ENCODE peak calls at places on chromosome 14, in ten cellular contexts. E is AG04449, U is progenitor cell of endocrine pancreas, X is HFF-Myc, I is IMR-90, A is foreskin fibroblast, G is retinal pigment epithelial cell, Y is tibial artery, O is esophagus squamous epithelium, V is tibial nerve. H is an unnamed sample.
A peak's percentile ranks its signal among the peaks of the same experiment; 100 is the strongest.

GRCh38 chr14:76928301-76928700 is 100.2 kb downstream of the IRF2BPL start:
- DNase-seq in V (no peak), A (no peak), Y (no peak), O (no peak), U (no peak), I (no peak), G (no peak), E (no peak), X (no peak), H (no peak)

GRCh38 chr14:68263563-68264350 is 444.2 kb downstream of the RAD51B start:
- DNase-seq in O (no peak), X (peak; percentile 32), E (no peak), A (peak; percentile 77), U (no peak), G (no peak), V (no peak), I (peak; percentile 53), Y (no peak), H (no peak)

GRCh38 chr14:99393059-99393655 is 87.5 kb downstream of the SETD3 start:
- DNase-seq in O (no peak), Y (no peak), X (no peak), G (no peak), E (no peak), U (no peak), A (peak; percentile 49), V (no peak), I (peak; percentile 31), H (no peak)

GRCh38 chr14:79708426-79708825 is 502.9 kb downstream of the DIO2 start:
- DNase-seq in U (no peak), I (no peak), A (no peak), Y (no peak), X (no peak), E (no peak), O (no peak), G (no peak), V (no peak), H (no peak)

GRCh38 chr14:104886690-104887622 is 21.9 kb downstream of the CEP170B start:
- DNase-seq in Y (no peak), G (no peak), O (no peak), A (no peak), U (no peak), I (no peak), X (no peak), V (no peak), E (no peak), H (no peak)

GRCh38 chr14:39232554-39233415 is 930 bp upstream of the MIA2 start:
- DNase-seq in Y (no peak), G (no peak), O (no peak), V (no peak), X (peak; percentile 33), U (no peak), I (peak; percentile 78), A (peak; percentile 84), E (peak; percentile 34), H (peak; percentile 40)

GRCh38 chr14:104680806-104681688 is 8.4 kb upstream of the INF2 start:
- DNase-seq in O (no peak), U (no peak), X (no peak), G (peak; percentile 86), Y (peak; percentile 89), E (no peak), A (peak; percentile 90), I (peak; percentile 85), V (no peak), H (peak; percentile 37)

GRCh38 chr14:20427231-20428009 is 8.5 kb downstream of the KLHL33 start:
- DNase-seq in O (no peak), A (peak; percentile 80), X (peak; percentile 58), I (peak; percentile 71), V (no peak), U (no peak), Y (no peak), E (no peak), G (no peak), H (no peak)

GRCh38 chr14:93717222-93717967 is 70.9 kb downstream of the PRIMA1 start:
- DNase-seq in I (no peak), O (no peak), A (no peak), E (no peak), G (no peak), U (no peak), V (no peak), Y (no peak), X (no peak), H (no peak)

GRCh38 chr14:36515105-36515593 is 4.9 kb downstream of the NKX2-1 start:
- DNase-seq in G (no peak), X (no peak), A (no peak), V (no peak), I (no peak), U (no peak), O (no peak), E (no peak), Y (no peak), H (no peak)

GRCh38 chr14:76778546-76779215 is 17.4 kb downstream of the VASH1 start:
- DNase-seq in A (no peak), Y (no peak), U (no peak), V (no peak), O (no peak), G (no peak), X (no peak), E (no peak), I (no peak), H (no peak)

GRCh38 chr14:87305345-87305744 is 687.6 kb downstream of the GALC start:
- DNase-seq in U (no peak), Y (no peak), X (no peak), I (no peak), E (no peak), O (no peak), A (no peak), V (no peak), G (no peak), H (no peak)

GRCh38 chr14:89214221-89214965 is 202.6 kb downstream of the FOXN3 start:
- DNase-seq in G (no peak), O (no peak), I (no peak), U (no peak), V (no peak), A (no peak), E (no peak), X (no peak), Y (peak; percentile 83), H (no peak)

GRCh38 chr14:102507026-102507860 is 2.3 kb downstream of the ANKRD9 start:
- DNase-seq in U (no peak), Y (no peak), E (no peak), X (no peak), O (no peak), V (no peak), I (no peak), G (no peak), A (no peak), H (no peak)

GRCh38 chr14:32367501-32367900 is 38.4 kb downstream of the AKAP6 start:
- DNase-seq in U (no peak), X (no peak), O (no peak), A (peak; percentile 25), V (no peak), I (no peak), G (no peak), E (no peak), Y (no peak), H (no peak)

GRCh38 chr14:104314251-104314941 is 176.0 kb downstream of the KIF26A start:
- DNase-seq in V (no peak), O (no peak), G (no peak), I (no peak), U (no peak), Y (no peak), E (no peak), X (no peak), A (no peak), H (no peak)

DNA sequence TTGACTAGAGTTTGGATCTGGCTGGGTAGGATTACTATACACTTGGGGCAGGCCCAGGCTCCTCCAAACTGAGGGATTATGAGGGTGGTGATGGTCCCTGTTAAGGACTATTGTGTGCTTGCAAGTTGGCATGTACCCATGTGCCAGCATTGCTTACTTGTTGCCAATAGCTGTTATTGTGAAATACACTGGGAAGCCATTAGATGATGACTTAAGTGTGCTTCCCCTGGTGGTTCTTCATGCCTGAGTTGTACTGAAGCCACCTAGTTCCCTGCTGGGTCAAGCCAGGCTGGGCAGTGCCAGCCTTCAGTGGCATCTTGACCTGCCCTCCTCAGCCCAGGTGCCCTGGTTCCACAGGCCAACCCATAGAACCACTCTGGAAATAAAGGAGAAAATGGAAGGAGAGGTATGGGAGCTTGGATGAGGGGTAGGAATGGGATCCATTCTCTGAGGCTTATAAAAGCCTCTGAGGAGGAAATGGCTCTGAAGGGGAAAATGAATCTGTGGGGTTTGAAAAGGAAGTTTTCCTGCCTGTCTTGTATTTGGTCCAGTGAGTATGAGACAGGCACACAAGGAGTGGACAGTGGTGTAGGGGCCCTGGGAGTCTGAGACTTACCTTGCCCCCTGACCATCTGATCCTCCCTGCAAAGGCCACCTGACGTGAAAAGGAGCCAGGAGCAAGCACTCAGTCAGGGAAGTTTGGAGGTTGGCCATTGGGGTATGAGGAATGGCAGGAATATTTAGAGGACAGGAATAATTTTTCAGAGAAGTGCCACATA is 724 bp downstream of the LTB4R start:
- DNase-seq in G (no peak), Y (no peak), V (no peak), A (peak; percentile 68), X (no peak), O (no peak), E (no peak), U (no peak), I (no peak), H (no peak)
- TF ChIP-seq CTCF in G (no peak), Y (no peak), V (no peak), A (no peak), X (no peak), O (peak; percentile 8), E (no peak), U (no peak), I (no peak), H (no peak)

GRCh38 chr14:23528555-23528954 is 23.0 kb downstream of the ZFHX2 start:
- DNase-seq in A (peak; percentile 43), Y (no peak), G (no peak), U (no peak), I (no peak), X (no peak), O (no peak), V (no peak), E (no peak), H (no peak)
- TF ChIP-seq CTCF in A (peak; percentile 14), Y (no peak), G (peak; percentile 38), U (peak; percentile 32), I (peak; percentile 13), X (peak; percentile 32), O (no peak), V (no peak), E (no peak), H (peak; percentile 29)

GRCh38 chr14:75476274-75476995 is 45.8 kb upstream of the BATF start:
- DNase-seq in X (no peak), E (no peak), G (peak; percentile 46), V (no peak), Y (no peak), O (no peak), I (peak; percentile 29), U (no peak), A (no peak), H (no peak)
- TF ChIP-seq CTCF in X (no peak), E (no peak), G (peak; percentile 18), V (peak; percentile 12), Y (no peak), O (no peak), I (no peak), U (no peak), A (no peak), H (no peak)

DNA sequence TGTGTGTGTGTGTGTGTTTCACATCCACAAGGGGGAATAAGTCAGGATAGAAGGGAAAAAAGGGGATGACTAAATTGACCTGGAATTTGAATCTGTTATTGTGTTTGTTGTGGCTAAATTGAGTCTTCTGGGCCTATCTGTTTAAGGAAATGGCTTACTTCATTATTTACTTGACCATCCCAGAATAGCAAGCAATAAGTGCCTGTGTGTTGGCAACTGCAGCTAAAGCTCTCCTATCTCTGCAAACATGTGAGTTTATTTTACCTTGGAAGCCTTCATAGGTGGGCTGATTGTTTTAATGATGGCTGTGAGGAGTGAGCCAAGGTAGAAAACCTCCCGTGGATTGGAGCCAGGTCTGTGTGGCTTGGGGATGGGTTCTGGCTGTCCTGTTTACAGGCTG is 85.2 kb downstream of the SLC24A4 start:
- DNase-seq in V (no peak), U (no peak), E (no peak), O (no peak), I (peak; percentile 82), X (no peak), A (peak; percentile 62), G (no peak), Y (no peak), H (no peak)
- TF ChIP-seq CTCF in V (no peak), U (no peak), E (no peak), O (no peak), I (no peak), X (no peak), A (no peak), G (no peak), Y (no peak), H (no peak)